ENCODE peak calls at places on chromosomes 3 and 15, in five cellular contexts. F is transverse colon; T is CD8-positive, alpha-beta T cell; C is adrenal gland; P is esophagus squamous epithelium. O is an unnamed sample. For H3K4me1, the result is how much of the 10 kb centered on the place peaks cover.

GRCh38 chr15:101145362-101145761 is 106.5 kb downstream of the CHSY1 start:
- DNase-seq in F (no peak), T (no peak), C (no peak), P (no peak), O (no peak)

GRCh38 chr15:81296673-81297072 is 27.3 kb downstream of the STARD5 start:
- DNase-seq in T (peak), C (peak), P (no peak), F (peak), O (no peak)

GRCh38 chr3:32018723-32019564 is 37.4 kb downstream of the ZNF860 start:
- DNase-seq in P (no peak), F (no peak), C (no peak), T (no peak), O (no peak)

GRCh38 chr15:96107922-96108321 is 222.6 kb upstream of the NR2F2 start:
- DNase-seq in P (no peak), C (no peak), T (no peak), F (no peak), O (no peak)

GRCh38 chr3:8593022-8593817 is 51.4 kb downstream of the SSUH2 start:
- DNase-seq in F (no peak), P (no peak), C (no peak), T (no peak), O (no peak)

GRCh38 chr3:132641837-132642538 is 17.6 kb downstream of the ACAD11 start:
- DNase-seq in C (no peak), F (no peak), T (no peak), P (no peak), O (no peak)

GRCh38 chr3:118936811-118937210 is 97.8 kb downstream of the IGSF11 start:
- DNase-seq in C (no peak), F (no peak), T (no peak), P (no peak), O (no peak)

GRCh38 chr3:36876181-36876936 is 68.5 kb downstream of the TRANK1 start:
- DNase-seq in P (no peak), F (no peak), T (peak), C (no peak), O (no peak)

GRCh38 chr15:29268706-29269484 is 727 bp downstream of the NSMCE3 start:
- DNase-seq in T (no peak), C (peak), P (no peak), F (peak), O (no peak)

GRCh38 chr3:178454714-178455113 is 81.5 kb upstream of the KCNMB2 start:
- DNase-seq in F (peak), T (no peak), P (no peak), C (no peak), O (no peak)

GRCh38 chr15:75453703-75454470 is 2.4 kb upstream of the SIN3A start:
- DNase-seq in T (peak), P (peak), F (peak), C (peak), O (peak)

GRCh38 chr3:74491874-74492273 is 122.6 kb downstream of the CNTN3 start:
- DNase-seq in P (no peak), C (no peak), F (no peak), T (no peak), O (no peak)

GRCh38 chr3:58144478-58145142 is 66.2 kb downstream of the DNASE1L3 start:
- DNase-seq in T (no peak), F (no peak), P (no peak), C (no peak), O (no peak)

GRCh38 chr15:31104048-31104447 is 2.5 kb upstream of the TRPM1 start:
- DNase-seq in C (no peak), P (no peak), F (no peak), T (no peak), O (no peak)

GRCh38 chr3:140394488-140395133 is 283.3 kb upstream of the TRIM42 start:
- DNase-seq in C (no peak), F (no peak), P (no peak), T (no peak), O (no peak)

GRCh38 chr3:129315386-129315991 is 36.8 kb downstream of the HMCES start:
- DNase-seq in P (no peak), C (peak), T (peak), F (peak), O (no peak)

GRCh38 chr3:102129774-102130608 is 280.7 kb downstream of the NFKBIZ start:
- DNase-seq in C (no peak), P (no peak), F (no peak), T (no peak), O (no peak)

GRCh38 chr3:178194547-178194946 is 341.7 kb upstream of the KCNMB2 start:
- DNase-seq in P (no peak), T (no peak), C (no peak), F (no peak), O (no peak)

GRCh38 chr3:64501298-64501906 is 186.4 kb downstream of the ADAMTS9 start:
- DNase-seq in F (no peak), P (no peak), T (no peak), C (no peak), O (no peak)

GRCh38 chr3:58647661-58648141 is 18.9 kb downstream of the FAM3D start:
- DNase-seq in T (no peak), F (no peak), C (no peak), P (no peak), O (no peak)

GRCh38 chr3:110314512-110315114 is 757.0 kb upstream of the NECTIN3 start:
- DNase-seq in P (no peak), F (peak), T (peak), C (peak), O (peak)

GRCh38 chr3:184145120-184145524 is 10.0 kb downstream of the EIF2B5 start:
- DNase-seq in C (peak), P (no peak), T (no peak), F (peak), O (peak)

GRCh38 chr15:43776101-43776717 is 557 bp downstream of the ELL3 start:
- DNase-seq in F (peak), P (peak), C (peak), T (peak), O (no peak)

GRCh38 chr3:151086484-151087456 is 1.3 kb downstream of the MED12L start:
- DNase-seq in F (peak), C (peak), T (peak), P (peak), O (peak)

GRCh38 chr15:60589728-60590127 is 110.8 kb upstream of the ICE2 start:
- DNase-seq in P (no peak), T (no peak), F (no peak), C (no peak), O (no peak)

GRCh38 chr3:97970929-97971460 is 1.2 kb downstream of the RIOX2 start:
- DNase-seq in C (no peak), P (no peak), F (no peak), T (no peak), O (no peak)

GRCh38 chr3:48851407-48851806 is 3.7 kb upstream of the PRKAR2A start:
- DNase-seq in F (no peak), P (no peak), T (no peak), C (peak), O (no peak)

GRCh38 chr3:104604326-104605010 is 762.2 kb upstream of the ALCAM start:
- DNase-seq in P (no peak), T (no peak), C (no peak), F (no peak), O (no peak)

GRCh38 chr3:159969-160368 is 36.6 kb upstream of the CHL1 start:
- DNase-seq in C (no peak), T (no peak), F (no peak), P (no peak), O (no peak)

GRCh38 chr3:27910456-27910855 is 188.3 kb upstream of the EOMES start:
- DNase-seq in P (no peak), T (no peak), F (no peak), C (no peak), O (no peak)

GRCh38 chr15:65223996-65224395 is 12.7 kb upstream of the CILP start:
- DNase-seq in F (no peak), T (no peak), P (no peak), C (no peak), O (no peak)

GRCh38 chr3:4976109-4976508 is 3.1 kb upstream of the BHLHE40 start:
- DNase-seq in F (peak), T (no peak), C (peak), P (no peak), O (peak)

GRCh38 chr15:69861331-69862171 is 236.2 kb downstream of the TLE3 start:
- DNase-seq in C (no peak), T (no peak), F (no peak), P (no peak), O (no peak)

GRCh38 chr3:107574650-107575049 is 51.9 kb downstream of the BBX start:
- DNase-seq in C (no peak), F (no peak), T (no peak), P (no peak), O (no peak)

GRCh38 chr3:56761887-56762605 is 39.7 kb downstream of the ARHGEF3 start:
- DNase-seq in T (peak), P (no peak), F (no peak), C (no peak), O (no peak)

GRCh38 chr3:48268936-48269551 is 28.1 kb downstream of the ZNF589 start:
- DNase-seq in F (peak), P (no peak), T (no peak), C (no peak), O (no peak)

GRCh38 chr3:39592729-39593128 is 125.2 kb downstream of the MOBP start:
- DNase-seq in F (no peak), T (no peak), P (no peak), C (no peak), O (no peak)

GRCh38 chr15:94234300-94234699 is 2.9 kb downstream of the MCTP2 start:
- DNase-seq in P (no peak), C (no peak), F (no peak), T (no peak), O (peak)

GRCh38 chr15:94235041-94235440 is 3.7 kb downstream of the MCTP2 start:
- DNase-seq in T (no peak), F (no peak), P (no peak), C (no peak), O (no peak)

GRCh38 chr15:94237903-94238302 is 6.5 kb downstream of the MCTP2 start:
- DNase-seq in T (no peak), C (no peak), P (no peak), F (no peak), O (no peak)

GRCh38 chr15:94236638-94237037 is 5.3 kb downstream of the MCTP2 start:
- DNase-seq in P (no peak), T (no peak), F (no peak), C (no peak), O (no peak)

GRCh38 chr15:94235681-94236080 is 4.3 kb downstream of the MCTP2 start:
- DNase-seq in P (no peak), T (no peak), C (no peak), F (no peak), O (no peak)
- H3K4me3 ChIP-seq in P (no peak), T (no peak), C (no peak), F (no peak), O (no peak)

DNA sequence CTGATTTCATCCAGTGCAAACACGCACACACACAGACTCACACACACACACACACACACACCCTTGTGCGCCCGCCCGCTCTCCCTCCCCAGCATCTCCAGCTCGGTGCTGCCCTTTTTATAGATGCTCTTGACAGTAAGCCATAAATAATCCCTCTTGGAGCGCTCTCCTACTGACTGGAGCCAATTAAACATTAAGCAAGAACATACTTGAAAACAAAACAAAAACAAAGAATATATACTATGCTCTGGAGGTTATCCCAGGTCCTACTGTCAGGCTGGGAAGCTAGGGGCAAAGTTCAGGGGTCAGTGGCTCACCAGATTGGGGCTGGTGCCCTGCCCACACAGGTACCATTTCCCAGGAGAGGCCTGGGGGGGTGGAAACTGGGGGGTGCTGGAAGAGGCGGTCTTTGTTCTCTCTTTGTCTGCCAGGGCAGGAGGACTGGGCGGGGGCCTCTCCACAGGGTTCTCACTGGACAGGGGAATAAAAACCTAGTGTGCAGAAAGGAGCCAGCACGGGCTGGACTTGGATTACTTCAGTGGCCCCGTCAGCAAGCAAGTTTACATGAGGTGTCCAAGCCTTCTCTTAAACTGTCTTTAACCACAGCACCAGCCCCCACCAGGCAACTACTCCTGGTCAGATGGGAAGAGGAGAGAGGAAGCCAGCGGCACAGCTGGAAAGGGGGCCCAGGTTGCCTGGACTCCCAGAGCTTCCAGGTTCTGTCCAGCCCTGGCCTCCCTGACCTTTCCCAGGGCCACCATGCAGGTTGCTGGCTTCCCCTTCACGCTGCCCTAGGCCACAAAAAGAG is 16.1 kb downstream of the BMF start:
- DNase-seq in P (no peak), F (peak), C (peak), T (no peak), O (no peak)
- H3K4me1 ChIP-seq in P (half or more), F (under half), C (under half), T (under half), O (half or more)

DNA sequence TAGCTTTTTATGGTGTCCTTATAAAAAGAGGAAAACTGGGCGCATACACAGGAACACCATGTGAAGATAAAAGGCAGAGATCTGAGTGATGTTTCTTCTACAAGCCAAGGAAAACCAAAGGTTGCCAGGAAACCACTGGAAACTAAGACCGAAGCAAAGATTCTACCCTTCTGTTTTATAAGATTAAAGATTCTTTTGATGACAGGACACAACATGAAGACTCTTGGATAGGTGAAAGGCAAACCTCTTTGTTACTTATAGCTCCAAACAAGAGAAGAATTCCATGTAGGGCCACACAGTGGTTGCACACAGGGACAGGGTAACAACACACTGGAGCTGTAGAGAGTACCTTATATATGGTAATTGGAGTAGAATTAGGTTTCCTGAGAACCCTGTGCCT is at the start of gene CD200R1L:
- DNase-seq in C (no peak), P (no peak), T (no peak), F (no peak), O (no peak)
- H3K4me3 ChIP-seq in C (no peak), P (no peak), T (no peak), F (no peak), O (no peak)

GRCh38 chr15:63522143-63522531 is 17.7 kb downstream of the USP3 start:
- DNase-seq in C (no peak), T (no peak), F (no peak), P (no peak), O (no peak)

GRCh38 chr15:63521405-63522142 is 17.2 kb downstream of the USP3 start:
- DNase-seq in T (no peak), C (no peak), P (no peak), F (no peak), O (no peak)

GRCh38 chr15:63524316-63525015 is 20.1 kb downstream of the USP3 start:
- DNase-seq in C (no peak), T (no peak), P (no peak), F (no peak), O (no peak)

GRCh38 chr15:63519548-63520178 is 15.3 kb downstream of the USP3 start:
- DNase-seq in T (no peak), C (no peak), P (no peak), F (no peak), O (no peak)

GRCh38 chr15:63523306-63523990 is 19.1 kb downstream of the USP3 start:
- DNase-seq in F (no peak), C (no peak), P (no peak), T (no peak), O (no peak)
- H3K4me1 ChIP-seq in F (under half), C (under half), P (half or more), T (half or more), O (under half)

GRCh38 chr15:84983711-84984110 is 2.1 kb downstream of the PDE8A start:
- DNase-seq in T (no peak), F (no peak), P (no peak), C (no peak), O (no peak)
- H3K4me3 ChIP-seq in T (no peak), F (peak), P (peak), C (no peak), O (no peak)

DNA sequence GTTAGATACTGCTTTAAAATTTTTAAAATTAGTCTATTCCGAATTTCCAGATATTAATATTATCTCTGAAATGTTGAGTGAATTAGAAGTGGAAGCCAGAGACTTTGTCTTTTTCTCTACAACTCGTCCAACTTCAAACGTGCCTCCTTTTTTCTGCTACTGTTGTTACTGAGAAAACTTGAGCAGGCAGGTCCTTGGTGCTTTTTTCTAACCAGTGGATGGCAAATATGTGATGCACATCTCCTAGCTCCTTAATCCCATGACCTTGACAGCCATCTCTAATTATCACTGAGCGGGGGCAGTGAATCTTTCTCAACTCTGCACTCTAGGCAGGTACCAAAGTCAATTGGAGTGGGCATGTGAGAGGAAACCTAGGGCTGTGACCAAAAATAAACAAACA is 50.7 kb downstream of the FNDC3B start:
- DNase-seq in P (no peak), C (no peak), F (no peak), T (no peak), O (no peak)
- H3K4me1 ChIP-seq in P (under half), C (under half), F (under half), T (under half), O (under half)